ENCODE peak calls at places on chromosome 11, in five cellular contexts. B is tibial nerve; R is NAMALWA; J is ACHN; I is stimulated activated CD4-positive, alpha-beta T cell treated with anti-CD3 and anti-CD28 coated beads, TNF-alpha, amount 100 ng/mL, for 1 hour. F is an unnamed sample.

GRCh38 chr11:37718431-37718999 is 1120.5 kb upstream of the RAG2 start:
- DNase-seq in B (no peak), R (no peak), J (no peak), I (no peak), F (no peak)

GRCh38 chr11:26741036-26741435 is 19.2 kb upstream of the SLC5A12 start:
- DNase-seq in B (no peak), R (no peak), J (no peak), I (no peak), F (no peak)

GRCh38 chr11:61671527-61671926 is 8.7 kb upstream of the DAGLA start:
- DNase-seq in B (no peak), R (peak; percentile 46), J (peak; percentile 22), I (no peak), F (no peak)

GRCh38 chr11:82043316-82043715 is 690.3 kb downstream of the FAM181B start:
- DNase-seq in B (no peak), R (no peak), J (no peak), I (no peak), F (no peak)

GRCh38 chr11:129960216-129961214 is 42.1 kb downstream of the PRDM10 start:
- DNase-seq in B (no peak), R (no peak), J (peak; percentile 84), I (no peak), F (peak; percentile 3)

GRCh38 chr11:11588890-11589289 is 32.9 kb downstream of the GALNT18 start:
- DNase-seq in B (no peak), R (no peak), J (no peak), I (no peak), F (no peak)

GRCh38 chr11:69640995-69641581 is at the start of gene CCND1:
- DNase-seq in B (peak; percentile 32), R (no peak), J (peak; percentile 85), I (peak; percentile 22), F (peak; percentile 91)

GRCh38 chr11:46504817-46505613 is 88.8 kb downstream of the AMBRA1 start:
- DNase-seq in B (no peak), R (no peak), J (no peak), I (no peak), F (peak; percentile 10)

GRCh38 chr11:29018631-29019030 is 910.4 kb downstream of the METTL15 start:
- DNase-seq in B (no peak), R (no peak), J (peak; percentile 71), I (no peak), F (no peak)

GRCh38 chr11:13781153-13781552 is 112.7 kb downstream of the FAR1 start:
- DNase-seq in B (no peak), R (no peak), J (no peak), I (no peak), F (no peak)

GRCh38 chr11:117072517-117073218 is 25.6 kb downstream of the SIK3 start:
- DNase-seq in B (no peak), R (no peak), J (peak; percentile 85), I (no peak), F (no peak)

GRCh38 chr11:33376331-33377099 is 119.3 kb downstream of the HIPK3 start:
- DNase-seq in B (no peak), R (no peak), J (no peak), I (no peak), F (no peak)

GRCh38 chr11:84720706-84721402 is 906.3 kb downstream of the DLG2 start:
- DNase-seq in B (peak; percentile 11), R (peak; percentile 62), J (no peak), I (no peak), F (no peak)

GRCh38 chr11:15621565-15621964 is 506.8 kb downstream of the INSC start:
- DNase-seq in B (no peak), R (no peak), J (no peak), I (no peak), F (no peak)

GRCh38 chr11:7643323-7643722 is 30.0 kb downstream of the CYB5R2 start:
- DNase-seq in B (no peak), R (no peak), J (no peak), I (no peak), F (no peak)

GRCh38 chr11:119195680-119196079 is 10.4 kb downstream of the NHERF4 start:
- DNase-seq in B (no peak), R (no peak), J (peak; percentile 21), I (no peak), F (no peak)

GRCh38 chr11:6251120-6251733 is 8.4 kb upstream of the CCKBR start:
- DNase-seq in B (peak; percentile 62), R (peak; percentile 63), J (peak; percentile 63), I (no peak), F (no peak)

GRCh38 chr11:31956310-31956709 is 134.6 kb upstream of the RCN1 start:
- DNase-seq in B (no peak), R (no peak), J (no peak), I (no peak), F (no peak)

GRCh38 chr11:105000797-105001196 is 22.2 kb downstream of the CASP5 start:
- DNase-seq in B (no peak), R (peak; percentile 40), J (peak; percentile 12), I (peak; percentile 35), F (no peak)

GRCh38 chr11:78231962-78232459 is 43.3 kb downstream of the USP35 start:
- DNase-seq in B (no peak), R (no peak), J (no peak), I (no peak), F (no peak)

GRCh38 chr11:1739576-1739975 is 10.8 kb downstream of the IFITM10 start:
- DNase-seq in B (no peak), R (no peak), J (no peak), I (no peak), F (no peak)

GRCh38 chr11:56845121-56845732 is 96.7 kb upstream of the OR9G4 start:
- DNase-seq in B (no peak), R (no peak), J (no peak), I (no peak), F (no peak)

GRCh38 chr11:2140411-2141400 is 1.5 kb upstream of the IGF2 start:
- DNase-seq in B (no peak), R (no peak), J (no peak), I (no peak), F (no peak)

GRCh38 chr11:27720277-27720830 is 20.1 kb upstream of the BDNF start:
- DNase-seq in B (no peak), R (no peak), J (peak; percentile 71), I (no peak), F (peak; percentile 29)

GRCh38 chr11:68935066-68935465 is 31.4 kb downstream of the IGHMBP2 start:
- DNase-seq in B (no peak), R (no peak), J (no peak), I (no peak), F (no peak)

GRCh38 chr11:102006835-102007566 is 40.2 kb upstream of the CFAP300 start:
- DNase-seq in B (no peak), R (no peak), J (no peak), I (no peak), F (no peak)

GRCh38 chr11:19931768-19932369 is 219.2 kb downstream of the NAV2 start:
- DNase-seq in B (no peak), R (no peak), J (no peak), I (no peak), F (no peak)

GRCh38 chr11:67371549-67372231 is 1.7 kb downstream of the CLCF1 start:
- DNase-seq in B (no peak), R (peak; percentile 74), J (peak; percentile 65), I (no peak), F (no peak)